ENCODE peak calls at places on chromosomes 3 and 15, in five cellular contexts. Z, O, P, Q and I are unnamed samples. For H3K4me1, the result is how much of the 10 kb centered on the place peaks cover.

GRCh38 chr3:43061101-43061895 is 44.6 kb downstream of the POMGNT2 start:
- DNase-seq in Q (no peak), Z (no peak), O (no peak), P (peak), I (no peak)

GRCh38 chr3:10288575-10288960 is 4.2 kb downstream of the GHRL start:
- DNase-seq in O (no peak), Q (no peak), Z (no peak), P (no peak), I (no peak)

GRCh38 chr3:192422998-192423349 is 304.4 kb downstream of the FGF12 start:
- DNase-seq in Q (peak), O (no peak), Z (no peak), P (no peak), I (no peak)

GRCh38 chr3:178474526-178474925 is 61.7 kb upstream of the KCNMB2 start:
- DNase-seq in Q (no peak), O (no peak), Z (no peak), P (no peak), I (no peak)

GRCh38 chr3:45145681-45146614 is at the start of gene CDCP1:
- DNase-seq in O (no peak), P (no peak), Q (peak), Z (no peak), I (peak)

GRCh38 chr3:61141697-61142096 is 109.6 kb downstream of the FHIT start:
- DNase-seq in Z (no peak), P (no peak), O (peak), Q (peak), I (no peak)

GRCh38 chr15:62649793-62650420 is 392.6 kb upstream of the TPM1 start:
- DNase-seq in O (no peak), Z (no peak), P (no peak), Q (no peak), I (no peak)

GRCh38 chr3:137165117-137165806 is 207.5 kb downstream of the IL20RB start:
- DNase-seq in Q (no peak), P (no peak), Z (peak), O (no peak), I (no peak)

GRCh38 chr15:64883997-64884511 is 27.6 kb upstream of the ANKDD1A start:
- DNase-seq in Z (peak), P (peak), Q (no peak), O (no peak), I (peak)

GRCh38 chr3:42161050-42161935 is 70.1 kb downstream of the TRAK1 start:
- DNase-seq in Q (no peak), O (no peak), P (no peak), Z (no peak), I (no peak)

GRCh38 chr15:48493084-48493762 is 152.3 kb downstream of the FBN1 start:
- DNase-seq in P (no peak), Z (no peak), O (no peak), Q (no peak), I (no peak)

GRCh38 chr3:179929091-179929529 is 107.6 kb downstream of the PEX5L start:
- DNase-seq in Q (peak), P (no peak), O (peak), Z (peak), I (no peak)

GRCh38 chr3:127107002-127107401 is 85.9 kb upstream of the PRR23E start:
- DNase-seq in P (no peak), Z (no peak), O (no peak), Q (no peak), I (no peak)

GRCh38 chr3:74060201-74060600 is 435.5 kb upstream of the PDZRN3 start:
- DNase-seq in Q (no peak), O (no peak), P (no peak), Z (no peak), I (no peak)

GRCh38 chr3:190303887-190304286 is 18.4 kb downstream of the CLDN1 start:
- DNase-seq in Z (no peak), Q (no peak), P (no peak), O (no peak), I (no peak)

GRCh38 chr15:101128191-101128590 is 123.7 kb downstream of the CHSY1 start:
- DNase-seq in P (no peak), Z (no peak), O (no peak), Q (no peak), I (peak)

GRCh38 chr15:60933914-60934885 is 294.9 kb downstream of the RORA start:
- DNase-seq in Q (no peak), P (no peak), O (no peak), Z (no peak), I (no peak)

GRCh38 chr3:192890348-192891335 is 27.0 kb downstream of the MB21D2 start:
- DNase-seq in Z (no peak), P (no peak), O (no peak), Q (no peak), I (no peak)

GRCh38 chr15:60935130-60935529 is 294.0 kb downstream of the RORA start:
- DNase-seq in Q (no peak), P (no peak), Z (no peak), O (no peak), I (no peak)

GRCh38 chr3:13071695-13072094 is 1.5 kb downstream of the IQSEC1 start:
- DNase-seq in O (no peak), Q (no peak), Z (no peak), P (no peak), I (no peak)

GRCh38 chr3:13073042-13073906 is at the start of gene IQSEC1:
- DNase-seq in Q (peak), Z (no peak), O (peak), P (no peak), I (peak)

GRCh38 chr3:13070622-13071021 is 2.6 kb downstream of the IQSEC1 start:
- DNase-seq in P (no peak), Q (peak), O (no peak), Z (no peak), I (no peak)

GRCh38 chr3:13073976-13074375 is 747 bp upstream of the IQSEC1 start:
- DNase-seq in O (no peak), Q (no peak), Z (no peak), P (no peak), I (no peak)

GRCh38 chr3:13072239-13073041 is 789 bp downstream of the IQSEC1 start:
- DNase-seq in Q (peak), O (no peak), Z (no peak), P (no peak), I (no peak)
- H3K4me1 ChIP-seq in Q (under half), O (under half), Z (under half), P (under half), I (under half)

GRCh38 chr15:67097424-67097823 is 32.0 kb downstream of the SMAD3 start:
- DNase-seq in P (no peak), Q (no peak), O (no peak), Z (no peak), I (no peak)
- H3K4me1 ChIP-seq in P (under half), Q (under half), O (under half), Z (half or more), I (under half)

GRCh38 chr15:71760852-71761251 is 49.5 kb upstream of the NR2E3 start:
- DNase-seq in P (no peak), O (no peak), Q (no peak), Z (no peak), I (no peak)
- H3K4me1 ChIP-seq in P (under half), O (under half), Q (under half), Z (under half), I (under half)

DNA sequence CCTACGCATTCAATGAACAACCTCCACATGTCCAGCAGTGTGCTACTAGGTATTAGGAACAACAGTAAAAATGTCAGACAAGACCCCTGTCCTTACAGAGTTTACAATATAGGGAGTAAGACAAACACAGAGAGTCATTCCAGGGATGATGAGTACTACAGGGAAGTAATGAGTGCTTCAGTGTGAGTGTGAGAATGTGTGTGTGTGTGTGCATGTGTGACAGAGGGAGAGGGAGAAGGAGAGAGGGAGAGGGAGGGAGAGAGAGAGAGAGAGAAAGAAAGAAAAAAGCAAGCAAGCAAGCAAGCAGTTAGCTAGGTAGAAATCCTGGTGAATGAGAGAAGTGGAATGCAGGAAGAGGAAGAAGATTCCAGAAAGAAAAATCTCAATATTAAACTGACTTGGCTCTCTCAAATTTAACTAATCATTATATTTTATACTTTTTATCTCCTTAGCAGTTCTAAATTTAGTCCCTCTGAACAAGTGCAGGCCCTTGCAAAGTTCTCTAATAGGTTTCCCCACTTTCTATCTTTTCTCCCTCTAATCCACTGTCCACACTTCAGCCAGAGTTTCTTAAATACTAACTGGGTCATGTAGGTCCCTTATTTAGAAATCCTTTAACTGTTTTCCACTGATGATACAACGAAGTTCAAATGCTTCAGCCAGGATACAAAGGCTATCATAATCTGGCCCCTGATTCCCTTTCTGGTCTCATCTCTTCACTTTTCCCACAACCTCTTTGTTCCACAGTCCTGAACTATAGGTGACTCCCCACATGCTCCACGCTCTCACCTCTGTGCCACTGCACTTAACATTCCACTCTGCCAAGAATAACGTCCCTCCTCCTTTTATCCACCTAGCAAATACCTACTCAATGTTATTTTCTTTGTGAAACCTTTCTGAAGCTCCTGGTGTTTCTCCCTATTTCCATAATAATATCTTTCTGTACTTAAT is 10.3 kb downstream of the DCBLD2 start:
- DNase-seq in O (no peak), P (no peak), Z (no peak), Q (no peak), I (no peak)
- H3K4me1 ChIP-seq in O (under half), P (under half), Z (half or more), Q (under half), I (under half)

DNA sequence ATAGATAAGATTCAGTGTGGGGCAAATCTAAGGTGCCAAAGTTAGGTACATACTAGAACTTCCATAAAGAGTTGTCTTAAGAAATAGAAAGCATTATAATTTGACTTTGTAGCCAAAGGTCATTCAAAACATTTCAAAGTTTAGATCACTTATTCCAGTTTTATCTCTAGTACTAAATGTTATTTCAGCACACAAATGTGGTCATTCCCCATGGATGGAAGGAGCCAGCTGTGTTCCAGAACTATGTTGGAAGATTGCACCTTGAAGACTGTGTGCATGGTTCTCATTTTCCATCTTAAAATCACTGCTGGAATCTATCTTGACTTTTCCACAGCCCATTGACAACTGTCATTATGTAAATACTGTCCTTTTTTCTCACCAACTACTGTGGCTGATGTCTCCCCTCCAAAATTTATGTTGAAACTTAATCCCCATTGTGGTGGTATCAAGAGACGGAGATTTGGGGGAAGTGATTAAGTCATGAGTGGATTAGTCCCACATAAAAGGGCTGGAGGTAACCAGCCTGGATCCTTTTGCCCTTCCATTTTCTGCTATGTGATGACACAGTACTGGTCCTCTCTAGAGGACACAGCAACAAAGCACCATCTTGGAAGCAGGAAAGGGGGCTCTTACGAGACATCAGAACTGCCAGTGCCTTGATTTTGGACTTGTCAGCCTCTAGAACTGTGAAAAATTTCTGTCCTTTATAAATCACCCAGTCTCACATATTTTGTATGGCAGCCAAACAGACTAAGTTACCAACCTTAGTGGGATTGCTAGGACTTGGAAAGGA is 24.0 kb downstream of the TGFBR2 start:
- DNase-seq in O (no peak), P (no peak), Q (no peak), Z (no peak), I (no peak)
- H3K4me1 ChIP-seq in O (under half), P (under half), Q (under half), Z (half or more), I (under half)

GRCh38 chr3:171835116-171835515 is 8.0 kb upstream of the TMEM212 start:
- DNase-seq in Q (no peak), Z (no peak), P (no peak), O (no peak), I (no peak)
- H3K4me1 ChIP-seq in Q (under half), Z (half or more), P (under half), O (under half), I (under half)

GRCh38 chr15:95470529-95470928 is 860.0 kb upstream of the NR2F2 start:
- DNase-seq in Z (no peak), Q (no peak), P (no peak), O (no peak), I (no peak)

GRCh38 chr15:95470997-95471692 is 859.4 kb upstream of the NR2F2 start:
- DNase-seq in P (no peak), O (no peak), Q (no peak), Z (no peak), I (peak)

GRCh38 chr15:95464091-95464888 is 866.2 kb upstream of the NR2F2 start:
- DNase-seq in Z (no peak), Q (no peak), O (no peak), P (no peak), I (peak)

GRCh38 chr15:95468820-95469219 is 861.7 kb upstream of the NR2F2 start:
- DNase-seq in Q (no peak), O (no peak), Z (no peak), P (no peak), I (peak)

DNA sequence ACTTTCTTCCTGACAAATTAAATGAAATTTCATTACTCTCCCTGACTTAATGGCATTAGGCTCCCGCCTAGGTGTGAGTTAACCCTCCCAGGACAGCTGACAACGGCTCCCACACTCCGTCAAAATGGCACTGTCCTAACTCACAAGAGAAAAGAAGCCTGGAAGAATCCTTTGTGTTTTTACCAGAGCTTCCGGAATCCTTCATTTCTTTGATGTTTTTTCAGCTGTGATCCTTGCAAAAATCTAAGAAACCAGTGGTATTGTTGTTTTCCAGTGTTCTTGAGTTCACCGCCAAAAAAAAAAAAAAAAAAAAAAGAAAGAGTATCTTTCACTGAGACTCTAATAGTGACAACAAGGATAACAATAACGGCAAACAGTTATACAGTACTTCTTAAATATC is 860.9 kb upstream of the NR2F2 start:
- DNase-seq in Z (no peak), O (no peak), Q (no peak), P (no peak), I (no peak)
- H3K4me1 ChIP-seq in Z (under half), O (under half), Q (under half), P (under half), I (under half)

GRCh38 chr3:32443471-32443870 is 51.8 kb downstream of the CMTM7 start:
- DNase-seq in Z (no peak), Q (no peak), O (no peak), P (no peak), I (no peak)

GRCh38 chr3:32437898-32438297 is 46.2 kb downstream of the CMTM7 start:
- DNase-seq in Z (no peak), O (no peak), P (peak), Q (no peak), I (no peak)

GRCh38 chr3:32442766-32443165 is 51.1 kb downstream of the CMTM7 start:
- DNase-seq in O (no peak), Z (no peak), P (no peak), Q (no peak), I (no peak)

GRCh38 chr3:32438596-32439344 is 47.1 kb downstream of the CMTM7 start:
- DNase-seq in Q (no peak), Z (no peak), O (no peak), P (peak), I (no peak)

DNA sequence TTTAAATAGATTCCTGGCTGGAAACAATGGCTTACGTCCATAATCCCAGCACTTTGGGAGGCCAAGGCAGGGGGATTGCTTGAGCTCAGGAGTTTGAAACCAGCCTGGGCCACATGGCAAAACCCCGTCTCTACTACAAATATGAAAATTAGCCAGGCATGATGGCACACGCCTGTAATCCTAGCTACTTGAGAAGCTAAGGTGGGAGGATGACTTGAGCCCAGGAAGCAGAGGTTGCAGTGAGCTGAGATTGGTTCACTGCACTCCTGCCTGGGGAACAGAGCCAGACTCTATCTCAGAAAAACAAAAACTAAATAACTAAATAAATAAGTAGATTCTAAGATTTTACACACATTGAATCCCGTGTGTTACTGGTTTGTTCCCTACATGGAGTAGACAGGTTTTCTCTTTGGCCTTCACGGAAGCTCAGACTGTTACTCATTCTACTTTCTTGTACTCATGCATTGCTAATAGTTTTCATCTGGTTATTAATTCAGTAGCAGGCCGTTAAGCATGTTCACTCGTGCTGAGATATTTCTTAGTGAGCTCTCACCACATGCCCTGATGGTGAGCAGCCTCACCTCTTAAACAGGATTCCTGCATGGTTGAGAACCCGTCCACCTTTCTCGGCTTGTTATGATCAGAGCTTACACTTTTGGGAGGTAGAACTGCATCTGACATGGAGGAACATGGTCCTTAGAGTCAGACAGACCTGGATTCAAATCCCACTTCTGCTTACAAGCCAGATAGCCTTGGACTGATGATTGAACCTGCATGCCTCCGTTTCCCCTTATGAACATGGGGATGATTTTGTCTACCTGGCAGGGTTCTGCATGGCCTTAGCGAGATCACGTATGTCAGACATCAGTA is 49.1 kb downstream of the CMTM7 start:
- DNase-seq in Z (no peak), P (peak), Q (no peak), O (no peak), I (no peak)
- H3K4me1 ChIP-seq in Z (under half), P (under half), Q (under half), O (under half), I (under half)

GRCh38 chr3:106827515-106828213 is 549.6 kb upstream of the CCDC54 start:
- DNase-seq in Q (no peak), Z (no peak), P (no peak), O (no peak), I (no peak)
- H3K4me1 ChIP-seq in Q (under half), Z (under half), P (under half), O (under half), I (under half)

DNA sequence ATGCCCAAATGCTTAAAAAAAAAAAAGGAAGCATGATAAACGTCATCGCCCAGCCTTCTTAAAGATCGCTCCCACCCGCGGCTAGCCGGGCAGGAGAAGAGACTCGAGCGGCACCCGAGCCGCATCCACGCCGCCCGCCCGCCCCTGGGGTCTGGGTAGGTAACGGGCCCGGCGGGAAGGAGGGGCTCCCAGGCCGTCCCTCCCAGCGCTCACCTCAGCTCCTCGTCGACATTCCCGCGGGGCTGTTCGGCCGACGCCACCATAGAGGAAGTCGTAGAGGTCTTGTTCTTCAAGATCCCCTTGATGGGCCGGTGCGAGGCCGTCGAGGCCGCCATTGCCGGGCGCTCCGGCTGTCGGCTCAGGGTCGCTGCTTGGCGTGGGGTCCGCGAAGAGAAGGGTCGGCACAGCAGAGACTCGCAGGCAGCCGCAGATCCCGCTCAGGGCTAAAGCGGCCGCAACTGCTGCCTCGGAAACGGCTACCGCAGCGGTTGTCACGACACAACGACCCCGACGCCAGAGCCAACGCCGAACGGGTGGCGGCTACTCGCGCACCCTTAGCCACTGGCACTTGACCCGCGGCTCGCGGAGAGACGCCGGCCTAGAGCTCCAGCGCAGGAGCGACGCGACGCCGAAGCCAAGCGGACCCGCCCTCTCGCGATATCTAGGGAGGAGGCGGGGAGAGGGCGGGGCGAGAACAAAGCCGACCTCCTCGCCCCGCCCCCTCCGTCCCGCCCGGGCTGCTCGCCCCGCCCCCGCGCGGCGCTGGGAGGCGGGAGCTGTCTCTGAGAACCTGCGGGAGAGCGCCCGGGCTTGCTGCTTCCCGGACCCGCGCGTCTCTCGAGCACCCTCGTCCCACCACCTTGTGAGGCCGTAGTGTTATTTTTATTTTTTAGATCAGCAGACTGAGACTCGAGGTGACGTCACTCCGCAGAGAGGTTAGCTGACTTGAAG is at the start of gene PPP1R2:
- DNase-seq in Q (peak), P (peak), O (peak), Z (peak), I (peak)
- H3K4me1 ChIP-seq in Q (under half), P (under half), O (under half), Z (under half), I (under half)